ENCODE peak calls at places on chromosomes 7 and 10, in seven cellular contexts. M, L, R, K, D, C and H are unnamed samples.

GRCh38 chr7:22588396-22588795 is 88.4 kb upstream of the STEAP1B start:
- DNase-seq in M (no peak), L (no peak), R (no peak), K (peak; percentile 77), D (no peak), C (no peak), H (no peak)

GRCh38 chr7:2631924-2632716 is at the start of gene TTYH3:
- DNase-seq in M (no peak), L (no peak), R (peak; percentile 52), K (no peak), D (no peak), C (no peak), H (peak; percentile 54)

GRCh38 chr10:99665304-99665703 is 6.0 kb downstream of the ENTPD7 start:
- DNase-seq in M (no peak), L (no peak), R (no peak), K (no peak), D (no peak), C (no peak), H (no peak)

GRCh38 chr10:124025152-124025551 is 68.2 kb downstream of the CHST15 start:
- DNase-seq in M (no peak), L (no peak), R (no peak), K (no peak), D (no peak), C (peak; percentile 51), H (no peak)

GRCh38 chr7:19108985-19109946 is 8.2 kb downstream of the TWIST1 start:
- DNase-seq in M (no peak), L (no peak), R (no peak), K (no peak), D (no peak), C (no peak), H (no peak)

GRCh38 chr10:132848951-132849545 is 63.1 kb upstream of the NKX6-2 start:
- DNase-seq in M (no peak), L (no peak), R (no peak), K (no peak), D (no peak), C (no peak), H (no peak)

GRCh38 chr7:145848691-145849090 is 267.9 kb upstream of the CNTNAP2 start:
- DNase-seq in M (peak; percentile 2), L (no peak), R (peak; percentile 48), K (no peak), D (no peak), C (peak; percentile 69), H (peak; percentile 32)

GRCh38 chr7:22582860-22583640 is 83.1 kb upstream of the STEAP1B start:
- DNase-seq in M (no peak), L (peak; percentile 87), R (no peak), K (peak; percentile 95), D (peak; percentile 75), C (no peak), H (no peak)